ENCODE peak calls at places on chromosomes 2 and 18, in five cellular contexts. N, I, A, Z and P are unnamed samples.

GRCh38 chr2:205975082-205975949 is 110.7 kb downstream of the INO80D start:
- DNase-seq in N (no peak), I (no peak), A (no peak), Z (no peak), P (no peak)

GRCh38 chr18:79332601-79333000 is 63.1 kb upstream of the NFATC1 start:
- DNase-seq in N (no peak), I (no peak), A (no peak), Z (no peak), P (no peak)

GRCh38 chr2:86337235-86338099 is at the start of gene REEP1:
- DNase-seq in N (peak; percentile 75), I (peak; percentile 73), A (no peak), Z (no peak), P (peak; percentile 49)

GRCh38 chr18:65016631-65017371 is 734.0 kb upstream of the CDH7 start:
- DNase-seq in N (no peak), I (no peak), A (no peak), Z (no peak), P (no peak)

GRCh38 chr2:118460425-118460824 is 372.2 kb downstream of the INSIG2 start:
- DNase-seq in N (no peak), I (no peak), A (no peak), Z (no peak), P (no peak)

GRCh38 chr2:238938460-238939055 is 90.7 kb downstream of the TWIST2 start:
- DNase-seq in N (no peak), I (no peak), A (peak; percentile 100), Z (no peak), P (no peak)

GRCh38 chr2:38528008-38528442 is 74.7 kb downstream of the HNRNPLL start:
- DNase-seq in N (peak; percentile 67), I (peak; percentile 83), A (no peak), Z (peak; percentile 43), P (peak; percentile 64)

GRCh38 chr2:102186676-102187190 is at the start of gene IL1RL2:
- DNase-seq in N (no peak), I (no peak), A (no peak), Z (no peak), P (no peak)

GRCh38 chr2:179129574-179130238 is 79.8 kb upstream of the CCDC141 start:
- DNase-seq in N (no peak), I (no peak), A (no peak), Z (no peak), P (no peak)

GRCh38 chr2:118148133-118148532 is 59.9 kb downstream of the INSIG2 start:
- DNase-seq in N (no peak), I (no peak), A (no peak), Z (no peak), P (no peak)

GRCh38 chr18:31513189-31513907 is 15.4 kb downstream of the DSG2 start:
- DNase-seq in N (no peak), I (no peak), A (peak; percentile 45), Z (no peak), P (no peak)

GRCh38 chr2:228048838-228049490 is 132.5 kb downstream of the SPHKAP start:
- DNase-seq in N (peak; percentile 35), I (peak; percentile 17), A (peak; percentile 8), Z (peak; percentile 36), P (peak; percentile 35)

GRCh38 chr2:159921752-159922404 is 123.9 kb upstream of the CD302 start:
- DNase-seq in N (peak; percentile 88), I (peak; percentile 94), A (no peak), Z (no peak), P (peak; percentile 94)

GRCh38 chr2:124248366-124248765 is 223.3 kb downstream of the CNTNAP5 start:
- DNase-seq in N (no peak), I (no peak), A (no peak), Z (no peak), P (no peak)

GRCh38 chr2:6772366-6772710 is 93.4 kb downstream of the CMPK2 start:
- DNase-seq in N (peak; percentile 42), I (peak; percentile 87), A (no peak), Z (no peak), P (no peak)

GRCh38 chr18:48994926-48995835 is 44.4 kb upstream of the SMAD7 start:
- DNase-seq in N (no peak), I (no peak), A (no peak), Z (no peak), P (no peak)

GRCh38 chr2:26757873-26758789 is 6.0 kb upstream of the SLC35F6 start:
- DNase-seq in N (no peak), I (no peak), A (peak; percentile 96), Z (peak; percentile 88), P (peak; percentile 36)

GRCh38 chr2:7812231-7812995 is 869.4 kb upstream of the ID2 start:
- DNase-seq in N (no peak), I (no peak), A (no peak), Z (peak; percentile 11), P (no peak)

GRCh38 chr2:216083464-216084279 is 2.0 kb downstream of the TMEM169 start:
- DNase-seq in N (peak; percentile 63), I (peak; percentile 76), A (peak; percentile 74), Z (no peak), P (peak; percentile 47)

GRCh38 chr2:24552836-24553235 is 61.8 kb downstream of the NCOA1 start:
- DNase-seq in N (no peak), I (no peak), A (no peak), Z (no peak), P (no peak)

GRCh38 chr2:120852200-120852815 is 116.6 kb downstream of the GLI2 start:
- DNase-seq in N (no peak), I (no peak), A (no peak), Z (no peak), P (no peak)

GRCh38 chr2:28358668-28359201 is 33.9 kb upstream of the FOSL2 start:
- DNase-seq in N (no peak), I (no peak), A (no peak), Z (no peak), P (no peak)

GRCh38 chr18:57627488-57627887 is 5.9 kb upstream of the NARS1 start:
- DNase-seq in N (no peak), I (no peak), A (no peak), Z (no peak), P (no peak)

GRCh38 chr18:28594034-28594433 is 417.1 kb upstream of the CDH2 start:
- DNase-seq in N (no peak), I (no peak), A (no peak), Z (no peak), P (no peak)

GRCh38 chr2:36371963-36372391 is 16.4 kb downstream of the CRIM1 start:
- DNase-seq in N (no peak), I (no peak), A (no peak), Z (no peak), P (no peak)

GRCh38 chr18:30601541-30601940 is 441.0 kb downstream of the DSC3 start:
- DNase-seq in N (no peak), I (no peak), A (no peak), Z (no peak), P (no peak)

GRCh38 chr2:25417715-25418369 is 76.1 kb upstream of the DNMT3A start:
- DNase-seq in N (no peak), I (no peak), A (no peak), Z (no peak), P (no peak)

GRCh38 chr2:216714412-216714775 is 19.0 kb upstream of the IGFBP5 start:
- DNase-seq in N (no peak), I (no peak), A (no peak), Z (no peak), P (no peak)

GRCh38 chr2:132415256-132416079 is 1.1 kb upstream of the GPR39 start:
- DNase-seq in N (no peak), I (peak; percentile 56), A (peak; percentile 48), Z (no peak), P (peak; percentile 32)

GRCh38 chr2:54271843-54272600 is 16.0 kb upstream of the TSPYL6 start:
- DNase-seq in N (no peak), I (no peak), A (no peak), Z (no peak), P (no peak)